ENCODE peak calls at places on chromosome 1, in eight cellular contexts. K is prostate gland, G is tibial nerve, L is body of pancreas, T is cardiac muscle cell, F is gastrocnemius medialis, W is astrocyte, U is cardiac fibroblast. E is an unnamed sample.

GRCh38 chr1:218664385-218665170 is 319.4 kb downstream of the TGFB2 start:
- DNase-seq in L (no peak), G (no peak), U (peak; percentile 54), K (no peak), F (no peak), W (peak; percentile 71), T (no peak), E (no peak)

GRCh38 chr1:186620951-186621350 is 59.3 kb downstream of the PTGS2 start:
- DNase-seq in F (no peak), T (peak; percentile 94), W (peak; percentile 98), U (peak; percentile 89), K (no peak), L (no peak), G (no peak), E (no peak)

GRCh38 chr1:201396859-201397464 is 2.2 kb downstream of the LAD1 start:
- DNase-seq in U (no peak), L (peak; percentile 91), W (no peak), F (no peak), G (no peak), T (no peak), K (peak; percentile 71), E (peak; percentile 69)

GRCh38 chr1:53575141-53575947 is 116.1 kb downstream of the DMRTB1 start:
- DNase-seq in L (no peak), G (no peak), F (no peak), U (no peak), W (no peak), T (no peak), K (no peak), E (no peak)

GRCh38 chr1:67724928-67725560 is 40.0 kb downstream of the GADD45A start:
- DNase-seq in U (peak; percentile 95), W (peak; percentile 96), T (peak; percentile 94), G (no peak), F (no peak), K (peak; percentile 72), L (peak; percentile 42), E (no peak)

GRCh38 chr1:151832318-151832984 is 849 bp upstream of the RORC start:
- DNase-seq in G (no peak), U (peak; percentile 53), W (no peak), F (peak; percentile 96), K (peak; percentile 98), L (peak; percentile 100), T (peak; percentile 74), E (peak; percentile 92)

GRCh38 chr1:211334986-211335385 is 8.4 kb downstream of the TRAF5 start:
- DNase-seq in F (no peak), W (no peak), U (peak; percentile 33), L (no peak), K (no peak), T (no peak), G (no peak), E (no peak)

GRCh38 chr1:176790771-176791170 is 327.8 kb downstream of the PAPPA2 start:
- DNase-seq in K (no peak), W (no peak), F (no peak), L (no peak), T (no peak), U (no peak), G (no peak), E (no peak)

GRCh38 chr1:222243902-222244301 is 304.0 kb downstream of the HHIPL2 start:
- DNase-seq in T (no peak), F (no peak), K (no peak), U (peak; percentile 5), W (peak; percentile 20), L (no peak), G (no peak), E (no peak)

GRCh38 chr1:231208980-231209379 is 32.0 kb upstream of the GNPAT start:
- DNase-seq in L (no peak), U (no peak), T (no peak), W (no peak), K (no peak), G (no peak), F (no peak), E (no peak)

GRCh38 chr1:231210126-231210525 is 30.9 kb upstream of the GNPAT start:
- DNase-seq in F (no peak), K (no peak), L (no peak), G (no peak), T (no peak), W (no peak), U (no peak), E (no peak)

GRCh38 chr1:231213831-231214573 is 27.0 kb upstream of the GNPAT start:
- DNase-seq in G (no peak), L (no peak), K (no peak), U (no peak), T (no peak), W (no peak), F (no peak), E (no peak)

GRCh38 chr1:231209531-231209930 is 31.5 kb upstream of the GNPAT start:
- DNase-seq in L (no peak), F (no peak), G (no peak), W (no peak), K (no peak), U (no peak), T (no peak), E (no peak)

DNA sequence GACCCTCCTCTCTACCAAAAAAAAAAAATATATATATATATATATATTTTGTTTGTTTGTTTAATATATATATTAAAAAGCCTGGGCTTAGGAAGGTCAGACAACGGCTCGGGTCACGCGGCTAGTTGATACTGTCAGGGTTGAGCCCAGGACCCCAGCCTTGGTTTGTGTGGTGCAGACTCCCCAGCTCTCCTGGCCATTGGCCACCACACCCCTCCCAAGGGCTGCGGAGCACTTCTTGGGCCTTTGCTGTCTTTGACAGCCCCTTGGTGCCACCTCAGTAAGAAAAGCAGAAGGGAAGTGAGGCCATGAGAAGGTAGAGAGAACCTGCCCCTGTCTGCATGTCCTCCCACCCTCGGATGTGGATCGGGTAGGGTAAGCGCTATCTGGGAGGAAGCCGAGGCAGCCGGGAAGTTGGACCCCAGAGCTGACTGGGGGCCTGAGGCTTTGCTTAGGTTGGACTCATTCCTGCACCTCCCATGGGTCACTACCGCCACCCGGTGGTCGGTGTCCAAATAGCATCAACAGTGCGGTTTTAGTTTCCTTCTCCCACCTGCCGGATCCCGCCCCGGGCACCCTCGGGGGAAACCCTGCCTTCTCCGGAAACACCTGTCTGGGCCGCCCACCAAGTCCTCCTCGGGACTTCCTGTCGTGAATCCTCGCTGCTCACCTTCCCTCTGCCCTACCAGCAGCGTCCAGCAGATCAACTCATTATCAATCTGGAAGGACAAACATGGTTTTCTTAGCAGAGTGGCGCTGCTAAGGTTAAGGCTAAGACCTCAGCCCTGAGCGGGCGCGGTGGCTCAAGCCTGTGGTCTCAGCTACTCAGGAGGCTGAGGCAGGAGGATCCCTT is 29.8 kb upstream of the GNPAT start:
- DNase-seq in K (peak; percentile 63), G (peak; percentile 62), L (peak; percentile 89), F (peak; percentile 19), T (peak; percentile 69), U (peak; percentile 67), W (no peak), E (peak; percentile 86)
- H3K4me3 ChIP-seq in K (peak overlapping the region; percentile 25), G (peak overlapping the region; percentile 41), L (no peak overlapping the region), F (peak overlapping the region; percentile 71), T (peak overlapping the region; percentile 19), U (peak overlapping the region; percentile 45), W (peak overlapping the region; percentile 51), E (no peak overlapping the region)

DNA sequence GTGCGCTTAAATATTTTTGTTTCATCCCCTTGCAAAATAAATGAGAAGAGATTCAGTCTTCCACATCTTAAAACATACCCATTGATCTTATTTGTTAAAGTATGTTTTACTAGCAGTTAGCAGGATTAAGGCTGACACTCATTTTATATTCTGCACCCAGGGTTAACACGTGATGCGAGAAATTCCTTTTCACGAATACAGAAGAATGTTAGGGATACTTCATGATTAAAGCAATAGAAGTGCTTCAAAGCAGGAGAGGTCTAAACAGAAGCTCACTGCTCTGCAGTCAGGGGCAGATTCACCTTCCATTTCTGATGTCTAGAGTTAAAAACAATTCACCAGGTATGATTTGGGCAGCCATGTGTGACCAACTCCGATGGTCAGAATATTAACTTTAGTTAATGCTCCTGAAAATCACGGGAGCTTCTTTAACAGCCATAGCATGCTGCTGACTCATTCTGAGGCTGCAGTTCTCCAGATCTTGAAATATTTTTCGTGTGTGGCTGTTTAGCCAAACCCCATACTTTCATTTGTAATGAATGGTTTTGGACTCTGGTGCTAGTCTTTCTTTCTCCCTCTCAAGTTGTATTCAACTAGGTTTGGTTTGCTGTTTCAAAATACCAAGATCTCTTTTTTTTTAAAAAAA is 19.7 kb downstream of the BCAR3 start:
- DNase-seq in W (peak; percentile 85), K (no peak), L (no peak), T (peak; percentile 84), F (no peak), U (peak; percentile 86), G (no peak), E (no peak)
- H3K4me3 ChIP-seq in W (peak overlapping the region; percentile 19), K (no peak overlapping the region), L (no peak overlapping the region), T (no peak overlapping the region), F (no peak overlapping the region), U (no peak overlapping the region), G (no peak overlapping the region), E (no peak overlapping the region)

GRCh38 chr1:27526569-27527222 is 36.7 kb upstream of the WASF2 start:
- DNase-seq in F (no peak), T (no peak), U (no peak), K (no peak), L (no peak), W (no peak), G (no peak), E (no peak)
- H3K4me3 ChIP-seq in F (no peak overlapping the region), T (peak overlapping the region; percentile 38), U (no peak overlapping the region), K (no peak overlapping the region), L (no peak overlapping the region), W (no peak overlapping the region), G (peak overlapping the region; percentile 55), E (no peak overlapping the region)

GRCh38 chr1:160865316-160865715 is 2.6 kb upstream of the CD244 start:
- DNase-seq in K (no peak), F (no peak), T (no peak), L (no peak), G (no peak), U (no peak), W (no peak), E (no peak)
- H3K4me3 ChIP-seq in K (no peak overlapping the region), F (no peak overlapping the region), T (no peak overlapping the region), L (no peak overlapping the region), G (no peak overlapping the region), U (no peak overlapping the region), W (no peak overlapping the region), E (no peak overlapping the region)

GRCh38 chr1:57881696-57882095 is 457.8 kb upstream of the DAB1 start:
- DNase-seq in K (no peak), T (no peak), G (no peak), L (no peak), W (peak; percentile 58), U (no peak), F (no peak), E (no peak)
- H3K4me3 ChIP-seq in K (no peak overlapping the region), T (no peak overlapping the region), G (no peak overlapping the region), L (no peak overlapping the region), W (no peak overlapping the region), U (no peak overlapping the region), F (no peak overlapping the region), E (no peak overlapping the region)

DNA sequence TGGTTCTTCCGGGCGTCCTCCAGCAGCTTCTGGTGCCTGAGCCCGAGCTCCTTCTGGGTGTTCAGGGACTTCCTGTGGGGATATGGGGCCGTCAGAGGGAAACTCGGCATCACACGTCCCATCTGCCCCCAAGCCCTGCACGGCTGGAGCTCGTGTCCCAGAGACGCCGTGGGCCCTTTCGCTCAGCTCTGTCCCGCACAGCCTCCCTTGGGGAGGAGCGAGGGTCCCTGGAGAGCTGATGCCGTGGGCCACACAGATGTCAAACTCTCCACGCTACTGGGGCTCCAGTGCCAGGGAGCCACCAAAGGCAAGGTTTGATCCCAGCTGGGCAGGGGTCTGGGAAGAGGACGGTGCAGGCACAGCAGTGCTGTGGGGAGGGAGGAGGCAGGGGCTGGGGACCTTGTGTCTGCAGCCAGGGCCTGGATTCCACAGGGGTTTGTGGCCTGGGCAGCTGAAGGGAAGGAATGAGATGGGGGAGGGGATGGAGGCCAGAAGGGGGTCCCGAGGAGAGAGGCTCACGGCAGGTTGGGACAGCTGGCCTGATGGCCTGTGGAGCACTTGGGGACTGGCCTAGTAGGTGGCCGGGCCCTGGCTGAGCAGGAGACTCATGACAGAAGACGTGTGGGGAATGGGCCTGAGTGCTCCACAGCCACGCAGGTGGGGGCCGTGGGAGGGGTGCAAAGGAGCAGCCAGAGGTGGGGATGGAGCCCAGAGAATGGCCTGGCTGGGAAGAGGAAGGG is 30.4 kb downstream of the CFAP74 start:
- DNase-seq in K (no peak), G (no peak), L (no peak), W (no peak), T (no peak), U (no peak), F (no peak), E (no peak)
- H3K4me3 ChIP-seq in K (no peak overlapping the region), G (no peak overlapping the region), L (no peak overlapping the region), W (no peak overlapping the region), T (no peak overlapping the region), U (no peak overlapping the region), F (no peak overlapping the region), E (no peak overlapping the region)